ENCODE peak calls at places on chromosome 13, in five cellular contexts. N is K562; D is CD4-positive, alpha-beta T cell; L is A549; U is left ventricle myocardium inferior. F is an unnamed sample.

GRCh38 chr13:48159436-48160225 is 64.7 kb upstream of the MED4 start:
- DNase-seq in N (no peak), D (no peak), U (no peak), L (no peak), F (no peak)

GRCh38 chr13:69168436-69168835 is 939.2 kb upstream of the ATXN8OS start:
- DNase-seq in D (no peak), L (no peak), U (no peak), N (no peak), F (peak)

GRCh38 chr13:81379183-81379582 is 1038.3 kb upstream of the SPRY2 start:
- DNase-seq in L (no peak), N (no peak), U (no peak), D (no peak), F (no peak)

GRCh38 chr13:79501538-79502232 is 20.7 kb downstream of the NDFIP2 start:
- DNase-seq in N (no peak), L (no peak), U (no peak), D (no peak), F (no peak)

GRCh38 chr13:93786846-93787245 is 560.2 kb downstream of the GPC6 start:
- DNase-seq in U (no peak), L (no peak), N (no peak), D (no peak), F (no peak)

GRCh38 chr13:102355251-102355650 is 46.6 kb downstream of the FGF14 start:
- DNase-seq in U (no peak), N (no peak), L (no peak), D (no peak), F (no peak)

GRCh38 chr13:91247768-91248167 is 99.7 kb upstream of the MIR17HG start:
- DNase-seq in N (no peak), L (no peak), U (no peak), D (no peak), F (no peak)

GRCh38 chr13:45823583-45823982 is 28.0 kb downstream of the SIAH3 start:
- DNase-seq in D (no peak), L (no peak), N (no peak), U (no peak), F (no peak)

GRCh38 chr13:30647824-30648521 is 30.3 kb downstream of the USPL1 start:
- DNase-seq in L (no peak), D (no peak), U (no peak), N (no peak), F (no peak)

GRCh38 chr13:48579167-48579918 is 46.5 kb upstream of the RCBTB2 start:
- DNase-seq in N (no peak), D (no peak), L (no peak), U (no peak), F (no peak)

GRCh38 chr13:37168922-37169321 is 63.5 kb upstream of the CSNK1A1L start:
- DNase-seq in D (no peak), U (no peak), L (no peak), N (no peak), F (no peak)

GRCh38 chr13:98284677-98285076 is 107.6 kb upstream of the RNF113B start:
- DNase-seq in L (no peak), D (no peak), U (no peak), N (no peak), F (no peak)

GRCh38 chr13:40197049-40197448 is 469.4 kb downstream of the FOXO1 start:
- DNase-seq in L (no peak), D (no peak), U (no peak), N (no peak), F (no peak)

GRCh38 chr13:100298116-100298681 is 209.3 kb downstream of the PCCA start:
- DNase-seq in L (no peak), D (no peak), U (no peak), N (no peak), F (no peak)

GRCh38 chr13:73918691-73919090 is 215.5 kb downstream of the KLF12 start:
- DNase-seq in D (no peak), L (no peak), N (no peak), U (no peak), F (no peak)

GRCh38 chr13:73910733-73911132 is 223.5 kb downstream of the KLF12 start:
- DNase-seq in D (no peak), N (no peak), L (no peak), U (no peak), F (no peak)

GRCh38 chr13:73913043-73913740 is 221.0 kb downstream of the KLF12 start:
- DNase-seq in L (no peak), D (no peak), N (no peak), U (no peak), F (no peak)

GRCh38 chr13:73908809-73909208 is 225.4 kb downstream of the KLF12 start:
- DNase-seq in N (no peak), U (no peak), L (no peak), D (no peak), F (no peak)

DNA sequence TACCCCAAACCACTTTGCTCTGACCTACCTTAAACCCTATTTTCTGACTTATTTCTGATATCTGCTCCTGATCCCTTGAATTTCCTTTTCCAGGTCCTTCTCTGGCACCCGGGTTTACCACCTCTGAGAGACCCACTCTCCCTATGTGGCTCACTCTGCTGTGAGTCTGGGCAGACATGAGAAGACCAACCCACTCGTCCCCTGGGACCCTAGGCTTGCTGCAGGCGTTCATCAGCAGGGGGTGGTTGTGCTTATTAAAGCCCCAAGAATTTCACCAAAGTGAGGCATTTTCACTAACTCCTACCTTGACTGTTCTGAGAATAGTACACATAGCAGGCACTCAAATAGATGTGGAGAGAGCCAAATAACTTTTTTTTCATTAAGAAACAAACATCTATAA is 220.1 kb downstream of the KLF12 start:
- DNase-seq in N (no peak), L (no peak), D (no peak), U (no peak), F (no peak)
- H3K27ac ChIP-seq in N (no peak), L (no peak), D (no peak), U (no peak), F (no peak)

DNA sequence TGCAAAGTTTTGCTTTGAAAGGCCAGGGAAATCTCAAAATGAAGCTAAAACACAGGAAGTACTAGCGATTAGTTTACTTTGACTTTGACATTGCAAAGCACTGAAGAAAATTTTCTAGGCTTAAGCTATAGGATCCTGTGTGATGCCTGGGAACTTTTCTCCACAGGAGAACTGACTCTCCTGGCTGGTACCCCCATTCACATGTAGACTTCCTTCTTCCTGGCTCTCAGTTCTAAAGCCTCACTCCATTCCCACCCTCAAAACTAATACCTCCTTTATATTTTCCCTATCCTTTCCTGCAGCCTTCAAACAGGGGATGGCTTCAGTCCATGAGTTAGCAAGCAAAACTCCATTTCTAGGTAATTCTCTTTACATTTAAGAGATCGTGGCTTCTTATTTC is 189.5 kb downstream of the SLITRK1 start:
- DNase-seq in D (no peak), U (no peak), N (no peak), L (no peak), F (no peak)
- H3K27ac ChIP-seq in D (no peak), U (no peak), N (no peak), L (no peak), F (no peak)

GRCh38 chr13:77339408-77339807 is 12.5 kb upstream of the MYCBP2 start:
- DNase-seq in D (no peak), U (no peak), L (no peak), N (no peak), F (no peak)

GRCh38 chr13:77338961-77339401 is 12.1 kb upstream of the MYCBP2 start:
- DNase-seq in U (no peak), D (no peak), L (no peak), N (no peak), F (no peak)

GRCh38 chr13:77333521-77334083 is 6.7 kb upstream of the MYCBP2 start:
- DNase-seq in N (no peak), L (no peak), D (no peak), U (no peak), F (no peak)

GRCh38 chr13:77337159-77337558 is 10.3 kb upstream of the MYCBP2 start:
- DNase-seq in U (no peak), N (no peak), L (no peak), D (no peak), F (no peak)

DNA sequence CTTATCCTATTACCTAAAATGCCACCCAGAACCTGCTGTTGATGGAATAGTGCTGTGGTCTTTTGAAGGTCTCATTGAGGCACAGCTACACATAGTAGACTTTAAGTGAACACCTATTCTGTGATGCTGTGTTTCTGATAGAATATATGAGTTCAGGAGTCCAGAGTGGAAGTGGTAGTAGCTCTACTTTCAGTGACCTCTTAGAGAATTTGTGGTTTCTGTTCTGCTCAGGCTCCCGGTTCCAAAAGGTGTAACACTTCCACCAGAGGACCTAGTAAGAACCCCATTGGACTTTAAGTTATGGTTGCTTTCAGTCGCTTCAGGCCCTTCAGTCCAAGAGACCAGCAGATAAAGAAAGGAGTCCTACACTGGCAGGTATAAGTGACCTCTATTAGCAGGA is 11.4 kb upstream of the MYCBP2 start:
- DNase-seq in D (no peak), N (no peak), L (no peak), U (no peak), F (no peak)
- H3K27ac ChIP-seq in D (no peak), N (no peak), L (no peak), U (no peak), F (no peak)

GRCh38 chr13:42525035-42525504 is 48.9 kb upstream of the TNFSF11 start:
- DNase-seq in N (no peak), D (no peak), L (no peak), U (no peak), F (no peak)
- H3K27ac ChIP-seq in N (no peak), D (no peak), L (no peak), U (no peak), F (no peak)

GRCh38 chr13:74452881-74453280 is 318.7 kb upstream of the KLF12 start:
- DNase-seq in N (no peak), D (no peak), L (no peak), U (no peak), F (no peak)
- H3K27ac ChIP-seq in N (no peak), D (no peak), L (no peak), U (no peak), F (no peak)

DNA sequence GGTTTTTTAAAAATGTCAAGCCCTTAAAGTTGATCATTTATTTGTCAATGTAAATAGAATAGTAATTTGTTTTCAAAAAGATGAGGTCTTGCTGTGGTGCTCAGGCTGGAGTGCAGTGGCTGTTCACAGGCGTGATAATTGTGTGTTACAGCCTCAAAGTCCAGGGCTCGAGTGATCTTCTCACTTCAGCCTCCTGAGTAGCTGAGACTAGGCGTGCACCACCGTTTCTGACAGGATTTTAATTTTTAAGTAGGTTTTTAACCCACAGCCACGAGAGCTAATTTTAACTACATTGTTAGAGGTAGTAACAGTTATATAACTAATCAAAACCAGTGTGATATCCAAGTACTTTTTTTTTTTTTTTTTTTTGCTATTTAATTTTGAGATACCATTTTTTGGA is 43.1 kb downstream of the CNMD start:
- DNase-seq in L (no peak), N (no peak), U (no peak), D (no peak), F (no peak)
- H3K27ac ChIP-seq in L (no peak), N (no peak), U (no peak), D (no peak), F (no peak)

GRCh38 chr13:23609414-23610186 is 39.4 kb downstream of the TNFRSF19 start:
- DNase-seq in D (no peak), L (no peak), U (no peak), N (no peak), F (no peak)
- H3K27ac ChIP-seq in D (no peak), L (no peak), U (peak), N (no peak), F (peak)

GRCh38 chr13:112959206-112959605 is 9.8 kb upstream of the MCF2L start:
- DNase-seq in D (no peak), L (no peak), U (peak), N (no peak), F (no peak)
- H3K27ac ChIP-seq in D (no peak), L (no peak), U (peak), N (no peak), F (peak)